ENCODE peak calls at places on chromosomes 5 and 9, in eight cellular contexts. K is heart right ventricle; P is CD8-positive, alpha-beta T cell; G is esophagus squamous epithelium; J is Peyer's patch; Z is CD4-positive, CD25-positive, alpha-beta regulatory T cell; D is SK-N-SH; N is tibial artery. O is an unnamed sample. For H3K4me1, the result is how much of the 10 kb centered on the place peaks cover.

GRCh38 chr9:121645853-121646807 is 5.3 kb upstream of the DAB2IP start:
- DNase-seq in P (no peak), Z (no peak), K (no peak), J (no peak), D (no peak), G (no peak), N (no peak), O (no peak)

GRCh38 chr5:75558972-75559632 is 47.4 kb downstream of the POLK start:
- DNase-seq in N (no peak), Z (no peak), J (no peak), G (no peak), D (no peak), K (no peak), P (no peak), O (no peak)

GRCh38 chr5:35089688-35090314 is 42.1 kb upstream of the AGXT2 start:
- DNase-seq in D (peak), N (peak), G (no peak), J (peak), Z (peak), K (no peak), P (peak), O (peak)

GRCh38 chr5:124093658-124094057 is 581.7 kb downstream of the CSNK1G3 start:
- DNase-seq in P (no peak), J (no peak), N (no peak), Z (no peak), G (no peak), K (no peak), D (no peak), O (no peak)

GRCh38 chr9:126326228-126327015 is at the start of gene MVB12B:
- DNase-seq in D (peak), P (peak), Z (peak), G (no peak), J (no peak), K (peak), N (no peak), O (peak)

GRCh38 chr5:170070556-170071412 is 34.9 kb upstream of the FOXI1 start:
- DNase-seq in P (peak), D (peak), G (no peak), Z (no peak), K (peak), N (no peak), J (no peak), O (no peak)

GRCh38 chr5:61028382-61028781 is 83.4 kb downstream of the NDUFAF2 start:
- DNase-seq in G (no peak), D (no peak), P (no peak), J (no peak), K (no peak), N (no peak), Z (no peak), O (no peak)

GRCh38 chr5:26833596-26833995 is 204.8 kb downstream of the CDH9 start:
- DNase-seq in K (no peak), N (no peak), D (no peak), G (no peak), J (no peak), P (no peak), Z (no peak), O (no peak)

GRCh38 chr5:132884548-132884947 is 11.1 kb downstream of the LEAP2 start:
- DNase-seq in P (no peak), G (no peak), N (no peak), Z (no peak), D (no peak), K (no peak), J (no peak), O (no peak)

GRCh38 chr9:18229992-18230676 is 243.8 kb upstream of the ADAMTSL1 start:
- DNase-seq in G (no peak), N (no peak), Z (no peak), K (no peak), D (no peak), J (no peak), P (no peak), O (no peak)

GRCh38 chr5:71533614-71534013 is 53.5 kb upstream of the MCCC2 start:
- DNase-seq in P (no peak), K (no peak), N (no peak), D (no peak), Z (no peak), J (no peak), G (no peak), O (peak)

GRCh38 chr5:95718203-95718602 is 12.9 kb upstream of the RHOBTB3 start:
- DNase-seq in K (no peak), D (no peak), G (no peak), N (no peak), J (no peak), P (no peak), Z (no peak), O (peak)

GRCh38 chr5:40834849-40835787 is at the start of gene RPL37:
- DNase-seq in Z (peak), D (peak), G (peak), K (peak), J (peak), N (peak), P (peak), O (peak)

GRCh38 chr9:31013371-31013770 is 1371.1 kb upstream of the ACO1 start:
- DNase-seq in G (no peak), D (no peak), K (no peak), Z (no peak), J (no peak), N (no peak), P (no peak), O (no peak)

GRCh38 chr9:104984121-104984520 is 56.2 kb upstream of the ABCA1 start:
- DNase-seq in D (no peak), J (no peak), Z (no peak), K (no peak), P (no peak), N (no peak), G (no peak), O (no peak)

GRCh38 chr9:127104465-127105311 is 17.7 kb downstream of the ANGPTL2 start:
- DNase-seq in K (no peak), D (peak), G (no peak), Z (no peak), P (no peak), N (no peak), J (no peak), O (no peak)

GRCh38 chr5:38208782-38209378 is 49.5 kb upstream of the EGFLAM start:
- DNase-seq in N (no peak), D (peak), P (no peak), Z (no peak), K (no peak), J (no peak), G (no peak), O (no peak)

GRCh38 chr5:58071566-58071965 is 388.3 kb downstream of the PLK2 start:
- DNase-seq in P (no peak), N (no peak), D (no peak), K (peak), G (no peak), Z (no peak), J (no peak), O (no peak)

GRCh38 chr5:36740259-36740898 is 134.0 kb downstream of the SLC1A3 start:
- DNase-seq in J (no peak), D (no peak), Z (no peak), P (no peak), G (no peak), K (no peak), N (no peak), O (no peak)

GRCh38 chr9:137227057-137227852 is at the start of gene RNF224:
- DNase-seq in N (peak), D (peak), G (no peak), P (peak), Z (peak), K (peak), J (peak), O (peak)

GRCh38 chr5:115559524-115559923 is 14.9 kb upstream of the FEM1C start:
- DNase-seq in Z (no peak), J (no peak), P (no peak), D (no peak), K (no peak), G (no peak), N (no peak), O (no peak)

GRCh38 chr5:98104454-98105188 is 668.8 kb upstream of the RGMB start:
- DNase-seq in J (no peak), N (no peak), Z (no peak), K (no peak), G (no peak), D (no peak), P (no peak), O (no peak)

GRCh38 chr9:137095664-137096517 is 9.1 kb downstream of the MAN1B1 start:
- DNase-seq in K (no peak), P (peak), Z (peak), D (peak), G (no peak), J (peak), N (no peak), O (peak)

GRCh38 chr5:169703803-169704202 is 66.7 kb downstream of the DOCK2 start:
- DNase-seq in D (no peak), P (no peak), K (no peak), G (no peak), Z (no peak), J (no peak), N (no peak), O (no peak)

GRCh38 chr9:4237748-4238511 is 61.9 kb downstream of the GLIS3 start:
- DNase-seq in K (no peak), J (no peak), P (no peak), N (no peak), D (no peak), Z (no peak), G (no peak), O (no peak)

GRCh38 chr5:79093762-79094161 is 17.8 kb upstream of the BHMT start:
- DNase-seq in N (no peak), D (peak), J (no peak), G (no peak), Z (no peak), K (no peak), P (no peak), O (no peak)

GRCh38 chr9:114906922-114907571 is 23.3 kb downstream of the TNFSF8 start:
- DNase-seq in D (peak), J (no peak), K (no peak), P (no peak), Z (no peak), G (no peak), N (no peak), O (no peak)

GRCh38 chr5:17833336-17833735 is 199.1 kb downstream of the TAF11L14 start:
- DNase-seq in K (no peak), J (no peak), N (no peak), G (no peak), Z (no peak), P (no peak), D (no peak), O (no peak)

GRCh38 chr5:83608122-83608521 is 112.5 kb downstream of the HAPLN1 start:
- DNase-seq in J (no peak), P (no peak), Z (no peak), G (no peak), K (no peak), D (peak), N (no peak), O (no peak)

GRCh38 chr9:71671289-71671688 is 97.0 kb downstream of the CEMIP2 start:
- DNase-seq in Z (no peak), N (no peak), J (no peak), P (no peak), K (no peak), D (no peak), G (no peak), O (no peak)

GRCh38 chr9:14312721-14313377 is 1.1 kb downstream of the NFIB start:
- DNase-seq in J (no peak), Z (no peak), G (no peak), N (peak), P (no peak), K (peak), D (peak), O (no peak)

GRCh38 chr9:37037744-37038640 is 3.9 kb upstream of the PAX5 start:
- DNase-seq in J (peak), K (no peak), G (no peak), P (no peak), Z (no peak), N (no peak), D (peak), O (no peak)
- H3K4me3 ChIP-seq in J (peak), K (peak), G (no peak), P (peak), Z (peak), N (peak), D (no peak), O (peak)

GRCh38 chr5:151082976-151083651 is 2.3 kb upstream of the TNIP1 start:
- DNase-seq in Z (peak), G (no peak), D (no peak), N (no peak), K (no peak), J (no peak), P (peak), O (no peak)
- H3K4me1 ChIP-seq in Z (half or more), G (half or more), D (under half), N (half or more), K (half or more), J (half or more), P (under half), O (under half)

GRCh38 chr9:129220771-129221170 is 42.7 kb upstream of the IER5L start:
- DNase-seq in D (no peak), K (no peak), P (no peak), N (no peak), Z (no peak), J (no peak), G (no peak), O (no peak)

GRCh38 chr9:129222691-129223218 is 44.7 kb upstream of the IER5L start:
- DNase-seq in K (no peak), D (no peak), J (no peak), G (no peak), P (no peak), Z (no peak), N (no peak), O (no peak)

GRCh38 chr9:129221979-129222635 is 44.0 kb upstream of the IER5L start:
- DNase-seq in J (no peak), K (no peak), P (no peak), G (no peak), N (no peak), D (no peak), Z (no peak), O (no peak)

GRCh38 chr9:129218918-129219317 is 40.9 kb upstream of the IER5L start:
- DNase-seq in G (no peak), N (no peak), K (no peak), P (no peak), Z (no peak), J (no peak), D (no peak), O (no peak)

GRCh38 chr9:129221233-129221632 is 43.2 kb upstream of the IER5L start:
- DNase-seq in G (no peak), K (no peak), P (peak), N (no peak), D (no peak), Z (no peak), J (no peak), O (no peak)
- H3K4me3 ChIP-seq in G (no peak), K (no peak), P (no peak), N (no peak), D (no peak), Z (no peak), J (no peak), O (no peak)

GRCh38 chr5:68459093-68459492 is 243.5 kb downstream of the PIK3R1 start:
- DNase-seq in N (no peak), P (no peak), K (no peak), Z (no peak), J (no peak), D (no peak), G (no peak), O (no peak)
- H3K4me1 ChIP-seq in N (under half), P (under half), K (under half), Z (under half), J (under half), D (under half), G (under half), O (under half)

GRCh38 chr5:10233011-10233410 is 16.7 kb downstream of the ATPSCKMT start:
- DNase-seq in N (no peak), J (no peak), D (no peak), Z (no peak), G (no peak), K (no peak), P (no peak), O (no peak)

GRCh38 chr5:10232386-10232785 is 17.3 kb downstream of the ATPSCKMT start:
- DNase-seq in K (no peak), N (no peak), Z (no peak), G (no peak), P (no peak), J (no peak), D (no peak), O (no peak)

GRCh38 chr5:10233505-10233904 is 16.2 kb downstream of the ATPSCKMT start:
- DNase-seq in N (no peak), P (no peak), K (no peak), D (peak), Z (no peak), G (no peak), J (no peak), O (no peak)

GRCh38 chr5:10229306-10230048 is 20.2 kb downstream of the ATPSCKMT start:
- DNase-seq in K (no peak), N (no peak), P (no peak), D (no peak), Z (no peak), J (no peak), G (no peak), O (no peak)

GRCh38 chr5:10235350-10235749 is 14.3 kb downstream of the ATPSCKMT start:
- DNase-seq in D (no peak), P (no peak), N (no peak), J (no peak), Z (no peak), G (no peak), K (no peak), O (no peak)
- H3K4me3 ChIP-seq in D (no peak), P (no peak), N (no peak), J (no peak), Z (no peak), G (no peak), K (no peak), O (no peak)

GRCh38 chr5:14165375-14166091 is 22.4 kb downstream of the TRIO start:
- DNase-seq in D (no peak), K (no peak), Z (no peak), J (no peak), N (no peak), G (no peak), P (no peak), O (no peak)

GRCh38 chr5:14168139-14168792 is 25.1 kb downstream of the TRIO start:
- DNase-seq in D (no peak), Z (no peak), G (no peak), N (no peak), K (no peak), P (no peak), J (no peak), O (no peak)

GRCh38 chr5:14166437-14166836 is 23.3 kb downstream of the TRIO start:
- DNase-seq in D (no peak), K (no peak), J (no peak), P (no peak), N (no peak), Z (no peak), G (no peak), O (no peak)

GRCh38 chr5:14168793-14169262 is 25.7 kb downstream of the TRIO start:
- DNase-seq in P (no peak), N (no peak), G (no peak), J (no peak), K (no peak), D (no peak), Z (no peak), O (no peak)

DNA sequence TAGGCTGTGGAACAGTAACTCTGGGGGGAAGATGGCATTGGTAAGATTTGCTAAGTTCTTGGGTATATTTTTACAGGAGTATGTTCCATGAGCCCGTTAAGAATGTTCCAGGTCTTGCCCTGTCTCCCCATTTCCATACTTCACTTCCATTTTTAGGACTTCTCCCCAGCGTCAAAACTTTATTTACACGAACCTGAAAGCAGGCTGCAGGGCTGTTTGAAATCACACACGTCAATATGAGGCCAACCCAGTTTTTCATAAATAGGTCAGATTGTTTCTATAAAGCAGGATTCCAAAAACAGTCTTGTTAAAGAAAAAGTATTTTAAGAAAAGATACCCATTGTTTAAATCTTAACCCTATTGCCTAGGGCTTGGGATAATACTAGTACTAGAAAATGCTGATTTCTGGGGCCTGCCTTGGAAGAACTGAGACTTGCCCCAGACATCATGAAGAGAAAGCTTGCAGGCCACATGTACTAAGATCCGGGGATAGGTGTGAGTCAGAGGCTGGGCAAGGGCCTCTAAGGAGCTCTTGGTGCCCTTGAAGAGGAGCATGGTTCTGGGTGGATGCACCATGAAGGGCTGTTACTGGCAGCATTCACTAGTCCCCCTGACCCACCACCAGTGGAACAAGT is 24.2 kb downstream of the TRIO start:
- DNase-seq in J (no peak), N (no peak), P (no peak), D (no peak), G (no peak), K (no peak), Z (no peak), O (no peak)
- H3K4me1 ChIP-seq in J (under half), N (half or more), P (under half), D (under half), G (half or more), K (half or more), Z (under half), O (under half)

DNA sequence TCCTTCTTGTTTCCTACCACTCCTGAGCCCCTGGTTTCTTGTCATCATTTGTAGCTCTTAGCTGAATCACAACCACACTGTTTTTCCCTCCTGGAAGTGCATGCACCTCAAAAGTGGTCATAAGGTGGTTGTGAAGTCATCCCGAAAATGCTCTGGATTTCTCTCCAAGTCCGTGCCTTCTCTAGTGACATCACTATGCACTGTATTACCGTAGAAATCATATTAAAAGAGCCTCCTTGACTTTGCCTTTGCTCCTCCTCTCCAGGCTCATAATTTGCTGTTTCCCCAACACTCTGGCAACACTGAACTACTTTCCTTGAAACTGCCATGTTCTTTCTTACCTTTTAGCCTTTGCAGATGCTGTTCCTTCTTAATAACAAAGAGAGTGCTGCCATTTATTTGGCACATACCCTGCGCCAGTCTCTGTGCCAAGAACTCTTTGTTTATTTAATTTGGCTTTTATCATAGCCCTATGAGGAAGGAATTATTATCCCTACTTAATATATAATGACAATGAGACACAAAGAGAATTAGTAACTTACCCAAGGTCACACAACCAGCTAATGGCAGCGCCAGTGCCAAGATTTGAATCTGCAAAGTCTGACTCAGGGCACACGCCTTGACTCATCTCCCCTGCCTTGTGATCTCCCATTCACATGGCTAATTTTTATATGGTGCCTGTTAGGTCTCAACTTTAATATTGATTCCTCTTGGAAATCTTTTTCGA is 115.4 kb downstream of the KIF4B start:
- DNase-seq in K (no peak), Z (no peak), G (no peak), J (no peak), N (no peak), D (no peak), P (no peak), O (no peak)
- H3K4me3 ChIP-seq in K (no peak), Z (no peak), G (no peak), J (no peak), N (no peak), D (no peak), P (no peak), O (no peak)

DNA sequence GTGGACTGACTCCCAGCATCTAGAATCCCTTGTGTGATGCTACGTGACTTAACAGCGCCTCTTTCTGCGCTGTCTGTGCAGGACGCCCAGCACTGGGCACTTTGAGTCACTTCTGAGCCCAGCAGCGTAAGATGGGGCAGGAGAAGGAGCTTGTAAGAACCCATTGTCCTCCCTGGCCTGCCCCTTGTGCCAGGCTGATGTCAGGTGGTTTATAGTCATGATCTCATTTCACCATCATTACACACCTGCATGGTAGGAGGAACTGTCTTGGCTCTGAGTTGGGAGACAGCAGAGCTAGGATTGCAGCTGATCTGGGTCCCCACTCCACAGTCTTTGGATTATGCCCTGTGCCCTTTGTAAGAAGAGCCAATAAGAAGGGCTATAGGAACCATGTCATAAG is 12.2 kb downstream of the ERGIC1 start:
- DNase-seq in K (no peak), N (no peak), P (no peak), G (no peak), D (no peak), J (no peak), Z (no peak), O (no peak)
- H3K4me1 ChIP-seq in K (under half), N (under half), P (under half), G (half or more), D (under half), J (under half), Z (under half), O (under half)